ENCODE peak calls at places on chromosomes 12 and 14, in four cellular contexts. Y, S, H and O are unnamed samples.
A peak's percentile ranks its signal among the peaks of the same experiment; 100 is the strongest.

GRCh38 chr12:108826115-108826806 is 31.1 kb downstream of the SSH1 start:
- DNase-seq in Y (no peak), H (peak; percentile 90), S (no peak), O (peak; percentile 48)

GRCh38 chr12:50404307-50404706 is 3.6 kb downstream of the LARP4 start:
- DNase-seq in Y (no peak), S (no peak), H (no peak), O (no peak)

GRCh38 chr12:132282031-132282949 is 47.1 kb downstream of the GALNT9 start:
- DNase-seq in Y (no peak), S (no peak), H (no peak), O (no peak)

GRCh38 chr14:61360796-61361526 is 39.6 kb downstream of the PRKCH start:
- DNase-seq in S (no peak), H (no peak), Y (no peak), O (no peak)

GRCh38 chr12:92558806-92559205 is 144.0 kb upstream of the PLEKHG7 start:
- DNase-seq in Y (no peak), S (no peak), H (no peak), O (no peak)

GRCh38 chr12:7747196-7747595 is at the start of gene CLEC4C:
- DNase-seq in Y (no peak), H (no peak), S (no peak), O (no peak)

GRCh38 chr12:108307006-108307405 is 32.1 kb downstream of the CMKLR1 start:
- DNase-seq in Y (no peak), S (no peak), H (peak; percentile 89), O (no peak)

GRCh38 chr12:95385246-95385645 is 88.7 kb upstream of the METAP2 start:
- DNase-seq in H (no peak), Y (no peak), S (no peak), O (no peak)

GRCh38 chr14:75277796-75278421 is 719 bp upstream of the FOS start:
- DNase-seq in Y (peak; percentile 82), H (no peak), S (no peak), O (no peak)

GRCh38 chr12:47816646-47817271 is 2.9 kb downstream of the HDAC7 start:
- DNase-seq in Y (no peak), H (no peak), S (no peak), O (no peak)

GRCh38 chr14:101008196-101008595 is 104.7 kb upstream of the RTL1 start:
- DNase-seq in H (no peak), S (no peak), Y (no peak), O (no peak)

GRCh38 chr12:88572785-88573565 is 7.3 kb downstream of the KITLG start:
- DNase-seq in H (no peak), Y (no peak), S (no peak), O (no peak)